ENCODE peak calls at places on chromosomes 16 and 17, in five cellular contexts. E, V, L, N and Z are unnamed samples.
A peak's percentile ranks its signal among the peaks of the same experiment; 100 is the strongest.

GRCh38 chr17:8290043-8290442 is 1.6 kb downstream of the RANGRF start:
- DNase-seq in V (no peak), L (no peak), E (no peak), N (no peak), Z (no peak)

GRCh38 chr16:50674831-50675230 is 6.3 kb downstream of the SNX20 start:
- DNase-seq in V (no peak), N (no peak), L (no peak), E (no peak), Z (no peak)

GRCh38 chr17:83005639-83006038 is 73.8 kb upstream of the METRNL start:
- DNase-seq in V (no peak), N (no peak), E (no peak), L (no peak), Z (no peak)

GRCh38 chr17:6070280-6070894 is at the start of gene WSCD1:
- DNase-seq in N (no peak), E (peak; percentile 55), L (no peak), V (no peak), Z (no peak)

GRCh38 chr17:60524463-60525346 is 1.3 kb downstream of the APPBP2 start:
- DNase-seq in N (no peak), V (no peak), E (peak; percentile 17), L (no peak), Z (no peak)

GRCh38 chr16:48300391-48300856 is 53.1 kb upstream of the ABCC11 start:
- DNase-seq in V (no peak), N (no peak), E (no peak), L (no peak), Z (peak; percentile 26)

GRCh38 chr17:83199500-83200201 is 120.2 kb downstream of the METRNL start:
- DNase-seq in N (no peak), V (no peak), L (no peak), E (no peak), Z (no peak)

GRCh38 chr16:3129137-3130131 is 5.4 kb upstream of the ZNF213 start:
- DNase-seq in V (no peak), L (no peak), E (peak; percentile 81), N (peak; percentile 82), Z (no peak)

GRCh38 chr17:83154311-83155127 is 75.1 kb downstream of the METRNL start:
- DNase-seq in V (no peak), N (no peak), L (no peak), E (no peak), Z (no peak)

GRCh38 chr16:31697744-31698125 is 170.0 kb downstream of the AHSP start:
- DNase-seq in N (no peak), L (no peak), E (no peak), V (no peak), Z (no peak)

GRCh38 chr17:79811036-79811887 is 14.4 kb upstream of the CBX8 start:
- DNase-seq in L (no peak), N (peak; percentile 64), E (peak; percentile 73), V (peak; percentile 77), Z (peak; percentile 50)

GRCh38 chr17:17141279-17141678 is 64.9 kb downstream of the PLD6 start:
- DNase-seq in N (no peak), V (no peak), E (no peak), L (no peak), Z (no peak)
- TF ChIP-seq POLR2AphosphoS5 in N (no peak), V (no peak), E (no peak), L (no peak), Z (no peak)

GRCh38 chr16:80006175-80006895 is 405.8 kb upstream of the MAF start:
- DNase-seq in V (no peak), L (no peak), N (no peak), E (no peak), Z (no peak)

GRCh38 chr16:80007216-80007615 is 406.7 kb upstream of the MAF start:
- DNase-seq in L (no peak), N (no peak), E (no peak), V (no peak), Z (no peak)

GRCh38 chr16:80012586-80012985 is 412.0 kb upstream of the MAF start:
- DNase-seq in E (no peak), L (no peak), V (no peak), N (no peak), Z (no peak)

GRCh38 chr16:80008857-80009256 is 408.3 kb upstream of the MAF start:
- DNase-seq in V (no peak), E (no peak), N (no peak), L (no peak), Z (no peak)

GRCh38 chr16:80009971-80010659 is 409.6 kb upstream of the MAF start:
- DNase-seq in E (no peak), L (no peak), V (no peak), N (no peak), Z (no peak)
- TF ChIP-seq SRF in E (no peak), L (no peak), V (no peak), N (no peak), Z (no peak)

DNA sequence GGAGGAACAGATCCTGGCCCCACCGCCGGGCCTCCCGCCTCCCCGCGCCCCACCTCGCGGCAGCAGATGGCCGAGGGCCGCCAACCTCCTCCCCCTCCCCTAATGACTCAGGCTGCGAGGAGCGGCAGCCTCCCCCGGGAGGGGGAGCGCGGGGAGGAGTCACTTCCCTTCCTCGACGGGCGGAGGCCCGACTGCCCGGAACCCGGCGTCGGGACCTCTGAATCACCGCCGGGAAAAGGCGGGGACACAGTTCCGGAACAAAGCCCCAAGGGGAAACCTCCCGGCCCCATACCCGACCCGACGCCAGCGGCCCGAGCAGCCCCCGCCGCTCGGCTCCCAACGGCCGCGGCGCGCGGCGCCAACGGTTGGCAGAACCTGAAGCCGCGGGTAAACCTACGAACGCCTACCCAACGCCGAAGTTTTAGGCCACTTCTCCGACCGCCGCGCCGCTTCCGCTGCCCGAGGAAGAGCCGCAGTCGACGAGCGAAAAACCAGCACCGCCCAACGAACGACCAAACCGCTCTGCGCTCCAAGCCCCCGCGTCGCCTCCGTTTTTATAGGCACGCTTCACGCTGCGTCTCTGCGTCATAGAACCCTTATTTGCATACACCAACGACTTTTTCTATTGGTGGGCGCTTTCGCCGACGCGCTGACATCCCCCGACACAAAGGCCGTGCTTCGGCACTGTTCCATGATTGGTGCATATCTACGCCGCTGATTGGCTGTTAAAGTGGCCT is 5.2 kb upstream of the UNK start:
- DNase-seq in L (peak; percentile 100), E (peak; percentile 94), V (peak; percentile 97), N (peak; percentile 100), Z (peak; percentile 100)
- TF ChIP-seq CTCF in L (no peak), E (no peak), V (no peak), N (no peak), Z (no peak)

DNA sequence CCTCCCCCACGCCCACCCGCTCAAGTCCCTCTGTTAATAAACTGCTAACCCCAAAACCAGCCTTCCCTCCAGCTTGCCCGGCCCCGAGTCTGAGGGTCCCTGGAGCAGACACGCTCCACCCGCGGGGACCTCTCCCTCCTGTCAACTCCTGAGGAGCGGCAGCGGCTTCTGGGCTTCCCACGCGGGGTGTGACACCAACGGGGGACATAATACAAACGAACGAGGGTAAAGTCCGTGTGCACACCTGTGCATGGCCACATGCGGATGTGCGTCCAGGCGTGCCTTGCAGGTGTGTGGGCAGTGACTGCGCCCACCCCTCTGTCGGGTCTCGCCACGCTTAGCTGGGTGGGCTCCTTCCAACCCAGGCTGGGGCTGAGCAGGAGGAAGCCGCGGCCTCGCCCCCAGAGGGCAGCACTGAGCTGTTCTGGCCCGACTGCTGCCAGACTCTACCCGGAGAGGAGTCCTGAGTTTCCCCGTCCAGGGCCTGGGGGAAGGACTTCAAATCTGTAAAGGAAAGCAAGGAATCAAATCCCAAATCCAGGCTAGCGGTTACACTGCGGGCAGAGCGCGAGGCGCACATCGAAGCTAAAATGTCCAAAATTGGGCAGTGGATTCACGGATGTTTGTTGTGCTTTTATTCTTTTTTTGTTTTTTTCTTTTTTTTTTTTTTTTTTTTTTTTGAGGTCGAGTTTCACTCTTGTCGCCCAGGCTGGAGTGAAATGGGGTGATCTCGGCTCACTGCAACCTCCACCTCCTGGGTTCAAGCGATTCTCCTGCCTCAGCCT is 24.2 kb upstream of the KRT17 start:
- DNase-seq in E (peak; percentile 96), N (peak; percentile 75), L (no peak), V (peak; percentile 89), Z (peak; percentile 77)
- TF ChIP-seq POLR2AphosphoS5 in E (no peak), N (no peak), L (no peak), V (no peak), Z (no peak)